ENCODE peak calls at places on chromosomes 6 and 20, in four cellular contexts. T is gastrocnemius medialis, B is H9, G is GM23248. C is an unnamed sample. For H3K4me1, the result is how much of the 10 kb centered on the place peaks cover.

GRCh38 chr6:14211596-14211961 is 94.0 kb downstream of the CD83 start:
- DNase-seq in T (peak), B (peak), G (peak), C (peak)

GRCh38 chr20:48690888-48691287 is 136.9 kb downstream of the PREX1 start:
- DNase-seq in T (no peak), B (no peak), G (no peak), C (no peak)

GRCh38 chr6:16481680-16482079 is 243.3 kb downstream of the GMPR start:
- DNase-seq in T (no peak), B (no peak), G (no peak), C (no peak)

GRCh38 chr20:20827992-20828597 is 115.7 kb upstream of the RALGAPA2 start:
- DNase-seq in T (peak), B (no peak), G (no peak), C (no peak)

GRCh38 chr6:64486952-64487351 is 851.4 kb downstream of the PHF3 start:
- DNase-seq in T (no peak), B (no peak), G (no peak), C (no peak)

GRCh38 chr6:3350252-3350826 is 91.6 kb downstream of the PSMG4 start:
- DNase-seq in T (no peak), B (no peak), G (no peak), C (no peak)

GRCh38 chr6:34531580-34532201 is 24.4 kb downstream of the SPDEF start:
- DNase-seq in T (peak), B (peak), G (no peak), C (peak)

GRCh38 chr20:19909696-19910095 is 107.5 kb upstream of the NAA20 start:
- DNase-seq in T (peak), B (no peak), G (peak), C (no peak)

GRCh38 chr6:165834613-165835259 is 171.7 kb upstream of the PDE10A start:
- DNase-seq in T (no peak), B (no peak), G (no peak), C (no peak)

GRCh38 chr6:42045538-42046460 is 4.5 kb upstream of the TAF8 start:
- DNase-seq in T (peak), B (peak), G (peak), C (peak)

GRCh38 chr6:41531591-41532582 is 14.3 kb upstream of the FOXP4 start:
- DNase-seq in T (no peak), B (no peak), G (peak), C (no peak)

GRCh38 chr20:9160760-9161159 is 91.9 kb downstream of the PLCB4 start:
- DNase-seq in T (no peak), B (no peak), G (peak), C (no peak)

GRCh38 chr6:31588871-31589650 is 3.0 kb downstream of the LST1 start:
- DNase-seq in T (no peak), B (no peak), G (peak), C (no peak)

GRCh38 chr6:5293692-5294091 is 32.4 kb downstream of the FARS2 start:
- DNase-seq in T (no peak), B (no peak), G (no peak), C (no peak)

GRCh38 chr20:21715193-21715881 is 9.9 kb downstream of the PAX1 start:
- DNase-seq in T (no peak), B (no peak), G (no peak), C (no peak)

GRCh38 chr6:10759312-10759839 is 11.8 kb downstream of the TMEM14B start:
- DNase-seq in T (no peak), B (no peak), G (peak), C (no peak)

GRCh38 chr6:53309059-53309896 is 39.5 kb downstream of the ELOVL5 start:
- DNase-seq in T (no peak), B (no peak), G (peak), C (no peak)
- H3K4me1 ChIP-seq in T (under half), B (under half), G (under half), C (under half)

GRCh38 chr6:44057238-44057930 is 69.9 kb downstream of the MRPL14 start:
- DNase-seq in T (no peak), B (no peak), G (no peak), C (no peak)
- H3K4me1 ChIP-seq in T (under half), B (under half), G (half or more), C (under half)

GRCh38 chr6:1124885-1125284 is 187.0 kb upstream of the FOXQ1 start:
- DNase-seq in T (no peak), B (no peak), G (no peak), C (peak)
- H3K4me1 ChIP-seq in T (under half), B (under half), G (under half), C (under half)

GRCh38 chr20:53922901-53923314 is 147.5 kb downstream of the BCAS1 start:
- DNase-seq in T (no peak), B (no peak), G (peak), C (no peak)
- H3K4me1 ChIP-seq in T (under half), B (under half), G (under half), C (under half)

GRCh38 chr6:24825130-24825630 is 26.5 kb upstream of the ARMH2 start:
- DNase-seq in T (no peak), B (no peak), G (no peak), C (no peak)
- H3K4me1 ChIP-seq in T (under half), B (under half), G (under half), C (under half)

C was measured in ascending aorta.